ENCODE peak calls at places on chromosomes 7 and 10, in four cellular contexts. J is NCI-H748 treated with DMSO at 0.1 percent for 48 hours, I is heart right ventricle, G is amygdala. P is an unnamed sample.

GRCh38 chr7:151853896-151854807 is 22.8 kb downstream of the PRKAG2 start:
- DNase-seq in J (no peak), I (no peak), G (no peak), P (peak)

GRCh38 chr10:29239569-29240472 is 49.0 kb upstream of the LYZL1 start:
- DNase-seq in I (no peak), J (no peak), G (no peak), P (no peak)

GRCh38 chr10:112952282-112952991 is 2.4 kb downstream of the TCF7L2 start:
- DNase-seq in G (no peak), I (no peak), J (no peak), P (peak)

GRCh38 chr7:49669692-49670260 is 103.7 kb upstream of the VWC2 start:
- DNase-seq in J (no peak), I (no peak), G (no peak), P (peak)

GRCh38 chr7:156984209-156984891 is 26.1 kb downstream of the MNX1 start:
- DNase-seq in J (no peak), I (no peak), G (no peak), P (no peak)

GRCh38 chr7:18508441-18509427 is 13.2 kb downstream of the HDAC9 start:
- DNase-seq in J (no peak), G (no peak), I (peak), P (no peak)

GRCh38 chr7:47473499-47474210 is 108.3 kb downstream of the TNS3 start:
- DNase-seq in G (no peak), J (no peak), I (no peak), P (no peak)

GRCh38 chr7:154857728-154858681 is 144.9 kb downstream of the PAXIP1 start:
- DNase-seq in G (no peak), J (no peak), I (no peak), P (no peak)

GRCh38 chr10:71678057-71678805 is 41.3 kb downstream of the C10orf105 start:
- DNase-seq in I (no peak), G (no peak), J (no peak), P (no peak)

P was measured in left cardiac atrium.